ENCODE peak calls at places on chromosomes 13 and 19, in four cellular contexts. S, U, V and T are unnamed samples.

GRCh38 chr19:39363909-39364457 is 21.8 kb downstream of the SAMD4B start:
- DNase-seq in S (peak; percentile 65), U (no peak), V (peak; percentile 95), T (no peak)

GRCh38 chr13:78657699-78658629 is 991 bp downstream of the OBI1 start:
- DNase-seq in S (no peak), U (no peak), V (no peak), T (no peak)

GRCh38 chr19:5345895-5346386 is 5.3 kb upstream of the PTPRS start:
- DNase-seq in S (peak; percentile 38), U (no peak), V (no peak), T (no peak)

GRCh38 chr13:46015374-46015773 is 37.2 kb downstream of the ZC3H13 start:
- DNase-seq in S (no peak), U (no peak), V (no peak), T (no peak)

GRCh38 chr19:12272386-12272785 is 22.3 kb downstream of the ZNF44 start:
- DNase-seq in S (no peak), U (no peak), V (no peak), T (no peak)

GRCh38 chr13:20149762-20150161 is 11.1 kb downstream of the GJA3 start:
- DNase-seq in S (no peak), U (no peak), V (no peak), T (no peak)

GRCh38 chr13:112774829-112775565 is 85.2 kb downstream of the ATP11A start:
- DNase-seq in S (no peak), U (no peak), V (no peak), T (no peak)

GRCh38 chr19:9849786-9850185 is 14.7 kb downstream of the PIN1 start:
- DNase-seq in S (no peak), U (no peak), V (no peak), T (no peak)

GRCh38 chr19:10270180-10270615 is 722 bp upstream of the ICAM1 start:
- DNase-seq in S (peak; percentile 67), U (peak; percentile 48), V (peak; percentile 27), T (peak; percentile 46)

GRCh38 chr19:19306191-19306590 is 14.1 kb downstream of the SUGP1 start:
- DNase-seq in S (no peak), U (no peak), V (no peak), T (no peak)

GRCh38 chr19:46618670-46619231 is 6.1 kb downstream of the PTGIR start:
- DNase-seq in S (no peak), U (no peak), V (no peak), T (no peak)

GRCh38 chr13:30409911-30410704 is 12.2 kb upstream of the UBE2L5 start:
- DNase-seq in S (no peak), U (no peak), V (peak; percentile 40), T (no peak)

GRCh38 chr13:97308735-97309429 is 86.7 kb downstream of the MBNL2 start:
- DNase-seq in S (no peak), U (no peak), V (no peak), T (no peak)

GRCh38 chr13:18992791-18993190 is 188.8 kb downstream of the TUBA3C start:
- DNase-seq in S (no peak), U (no peak), V (no peak), T (no peak)

GRCh38 chr13:84481958-84482357 is 599.7 kb upstream of the SLITRK1 start:
- DNase-seq in S (no peak), U (no peak), V (no peak), T (no peak)

GRCh38 chr19:11766597-11767591 is at the start of gene ZNF441:
- DNase-seq in S (peak; percentile 99), U (peak; percentile 88), V (peak; percentile 99), T (peak; percentile 91)

GRCh38 chr19:42409477-42409876 is 17.7 kb downstream of the LIPE start:
- DNase-seq in S (no peak), U (no peak), V (no peak), T (no peak)

GRCh38 chr13:33934936-33935510 is 117.1 kb downstream of the RFC3 start:
- DNase-seq in S (no peak), U (no peak), V (no peak), T (no peak)

GRCh38 chr19:48670699-48671455 is 1.9 kb downstream of the NTN5 start:
- DNase-seq in S (no peak), U (no peak), V (no peak), T (no peak)

GRCh38 chr19:24141612-24142011 is 54.6 kb downstream of the ZNF254 start:
- DNase-seq in S (no peak), U (no peak), V (no peak), T (no peak)

GRCh38 chr19:52664461-52664860 is 26.3 kb upstream of the ZNF83 start:
- DNase-seq in S (no peak), U (no peak), V (no peak), T (no peak)

GRCh38 chr19:51821921-51822716 is 27.2 kb downstream of the FPR3 start:
- DNase-seq in S (no peak), U (no peak), V (no peak), T (no peak)

GRCh38 chr19:16384688-16385087 is 60.1 kb downstream of the KLF2 start:
- DNase-seq in S (no peak), U (no peak), V (no peak), T (no peak)

GRCh38 chr19:34347561-34348165 is 17.3 kb upstream of the GPI start:
- DNase-seq in S (no peak), U (no peak), V (no peak), T (no peak)

GRCh38 chr19:39265321-39265916 is 2.8 kb upstream of the IFNL2 start:
- DNase-seq in S (peak; percentile 28), U (no peak), V (no peak), T (no peak)

GRCh38 chr13:38308736-38309135 is 40.9 kb upstream of the UFM1 start:
- DNase-seq in S (no peak), U (no peak), V (no peak), T (no peak)

GRCh38 chr19:31285744-31286143 is 63.5 kb downstream of the TSHZ3 start:
- DNase-seq in S (no peak), U (no peak), V (peak; percentile 42), T (no peak)

GRCh38 chr13:54750521-54750920 is 1721.9 kb downstream of the OLFM4 start:
- DNase-seq in S (no peak), U (no peak), V (no peak), T (no peak)

GRCh38 chr13:24083722-24084421 is 76.6 kb upstream of the SPATA13 start:
- DNase-seq in S (peak; percentile 64), U (no peak), V (peak; percentile 57), T (no peak)

GRCh38 chr19:2720777-2721569 is at the start of gene DIRAS1:
- DNase-seq in S (no peak), U (no peak), V (no peak), T (no peak)

GRCh38 chr13:70043685-70044084 is 63.9 kb upstream of the ATXN8OS start:
- DNase-seq in S (no peak), U (no peak), V (no peak), T (no peak)

GRCh38 chr19:29624489-29625210 is 18.6 kb downstream of the POP4 start:
- DNase-seq in S (no peak), U (no peak), V (no peak), T (no peak)